ENCODE peak calls at places on chromosome 7, in seven cellular contexts. G, C, B, L, I, N and K are unnamed samples.

GRCh38 chr7:1500064-1500807 is 4.0 kb downstream of the INTS1 start:
- DNase-seq in G (no peak), C (no peak), B (no peak), L (no peak), I (no peak), N (no peak), K (no peak)

GRCh38 chr7:99679400-99680191 is at the start of gene CYP3A5:
- DNase-seq in G (no peak), C (no peak), B (peak; percentile 65), L (no peak), I (no peak), N (peak; percentile 14), K (no peak)

GRCh38 chr7:50359995-50360925 is 55.7 kb downstream of the IKZF1 start:
- DNase-seq in G (no peak), C (no peak), B (no peak), L (no peak), I (no peak), N (no peak), K (no peak)

GRCh38 chr7:97733276-97734206 is 1.7 kb downstream of the TAC1 start:
- DNase-seq in G (no peak), C (peak; percentile 75), B (no peak), L (no peak), I (no peak), N (no peak), K (no peak)

GRCh38 chr7:128915271-128915819 is 4.8 kb upstream of the KCP start:
- DNase-seq in G (no peak), C (peak; percentile 49), B (no peak), L (no peak), I (no peak), N (no peak), K (no peak)

GRCh38 chr7:145957160-145957890 is 159.3 kb upstream of the CNTNAP2 start:
- DNase-seq in G (peak; percentile 2), C (no peak), B (no peak), L (no peak), I (no peak), N (no peak), K (peak; percentile 88)

GRCh38 chr7:112874909-112875308 is 84.7 kb upstream of the TMEM168 start:
- DNase-seq in G (no peak), C (no peak), B (no peak), L (no peak), I (no peak), N (no peak), K (no peak)

GRCh38 chr7:10022957-10023356 is 950.7 kb upstream of the PHF14 start:
- DNase-seq in G (peak; percentile 1), C (peak; percentile 72), B (no peak), L (no peak), I (no peak), N (no peak), K (no peak)

GRCh38 chr7:132077986-132078385 is 498.3 kb downstream of the PLXNA4 start:
- DNase-seq in G (peak; percentile 69), C (no peak), B (peak; percentile 78), L (no peak), I (no peak), N (no peak), K (no peak)

GRCh38 chr7:156665101-156665500 is 24.5 kb downstream of the RNF32 start:
- DNase-seq in G (peak; percentile 55), C (peak; percentile 82), B (no peak), L (no peak), I (no peak), N (no peak), K (no peak)

GRCh38 chr7:11716185-11716584 is 115.8 kb downstream of the THSD7A start:
- DNase-seq in G (peak; percentile 97), C (no peak), B (peak; percentile 41), L (no peak), I (no peak), N (no peak), K (no peak)

GRCh38 chr7:24936121-24936824 is 43.7 kb downstream of the OSBPL3 start:
- DNase-seq in G (no peak), C (no peak), B (peak; percentile 59), L (peak; percentile 60), I (no peak), N (no peak), K (no peak)

GRCh38 chr7:37390149-37390548 is 58.5 kb downstream of the ELMO1 start:
- DNase-seq in G (no peak), C (peak; percentile 57), B (no peak), L (no peak), I (no peak), N (no peak), K (no peak)

GRCh38 chr7:40870108-40870507 is 735.3 kb downstream of the SUGCT start:
- DNase-seq in G (no peak), C (peak; percentile 21), B (peak; percentile 27), L (no peak), I (no peak), N (no peak), K (no peak)

GRCh38 chr7:28036748-28037147 is 143.8 kb downstream of the JAZF1 start:
- DNase-seq in G (no peak), C (no peak), B (peak; percentile 30), L (no peak), I (no peak), N (no peak), K (no peak)

GRCh38 chr7:153886506-153887391 is 165.4 kb upstream of the DPP6 start:
- DNase-seq in G (no peak), C (no peak), B (no peak), L (no peak), I (no peak), N (no peak), K (no peak)
- H3K4me3 ChIP-seq in G (no peak overlapping the region), C (no peak overlapping the region), B (no peak overlapping the region), L (no peak overlapping the region), I (no peak overlapping the region), N (peak overlapping the region; percentile 51), K (no peak overlapping the region)

GRCh38 chr7:107480932-107481331 is 11.1 kb downstream of the GPR22 start:
- DNase-seq in G (no peak), C (no peak), B (no peak), L (no peak), I (no peak), N (no peak), K (no peak)
- H3K4me3 ChIP-seq in G (no peak overlapping the region), C (no peak overlapping the region), B (no peak overlapping the region), L (no peak overlapping the region), I (no peak overlapping the region), N (no peak overlapping the region), K (no peak overlapping the region)

DNA sequence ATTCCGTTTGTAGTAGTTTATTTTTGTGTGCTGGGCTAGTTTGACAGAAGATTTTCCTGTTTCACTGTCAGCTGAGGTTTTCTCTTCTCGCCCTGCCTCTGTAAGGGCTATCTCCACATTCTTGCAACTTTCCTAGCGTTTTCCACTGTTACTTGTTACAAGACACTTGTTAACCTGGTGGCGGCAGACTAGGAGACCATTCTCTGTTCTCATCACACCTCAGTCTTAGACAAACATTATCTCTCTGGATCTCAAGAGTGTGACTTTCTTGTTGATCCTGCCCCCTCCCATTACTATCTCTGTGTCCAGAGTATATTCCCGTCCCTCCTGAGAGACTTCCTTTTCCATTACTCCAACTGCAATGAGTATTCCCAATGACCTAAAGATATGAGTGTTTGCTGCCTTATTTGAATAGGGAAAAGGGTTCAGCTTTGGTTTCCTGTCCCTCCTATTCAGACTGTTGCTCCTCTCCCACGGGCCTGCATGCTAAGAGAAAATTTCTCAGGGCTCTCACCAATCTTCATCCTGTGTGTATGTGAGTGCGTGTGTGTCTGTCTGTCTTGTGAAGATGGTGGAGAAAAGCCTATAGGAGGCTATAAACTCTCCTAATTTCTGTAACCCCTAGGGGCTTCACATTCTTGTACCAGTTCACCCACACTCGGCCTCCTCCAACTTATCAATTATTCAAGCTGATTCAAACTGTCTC is 722.4 kb upstream of the POT1 start:
- DNase-seq in G (no peak), C (peak; percentile 42), B (no peak), L (peak; percentile 51), I (no peak), N (no peak), K (no peak)
- H3K4me3 ChIP-seq in G (no peak overlapping the region), C (no peak overlapping the region), B (no peak overlapping the region), L (no peak overlapping the region), I (no peak overlapping the region), N (no peak overlapping the region), K (no peak overlapping the region)

GRCh38 chr7:151088856-151089699 is 2.8 kb downstream of the AGAP3 start:
- DNase-seq in G (peak; percentile 62), C (peak; percentile 61), B (peak; percentile 69), L (no peak), I (peak; percentile 70), N (peak; percentile 72), K (no peak)
- H3K4me3 ChIP-seq in G (peak overlapping the region; percentile 79), C (peak overlapping the region; percentile 88), B (peak overlapping the region; percentile 77), L (no peak overlapping the region), I (peak overlapping the region; percentile 15), N (peak overlapping the region; percentile 86), K (no peak overlapping the region)

DNA sequence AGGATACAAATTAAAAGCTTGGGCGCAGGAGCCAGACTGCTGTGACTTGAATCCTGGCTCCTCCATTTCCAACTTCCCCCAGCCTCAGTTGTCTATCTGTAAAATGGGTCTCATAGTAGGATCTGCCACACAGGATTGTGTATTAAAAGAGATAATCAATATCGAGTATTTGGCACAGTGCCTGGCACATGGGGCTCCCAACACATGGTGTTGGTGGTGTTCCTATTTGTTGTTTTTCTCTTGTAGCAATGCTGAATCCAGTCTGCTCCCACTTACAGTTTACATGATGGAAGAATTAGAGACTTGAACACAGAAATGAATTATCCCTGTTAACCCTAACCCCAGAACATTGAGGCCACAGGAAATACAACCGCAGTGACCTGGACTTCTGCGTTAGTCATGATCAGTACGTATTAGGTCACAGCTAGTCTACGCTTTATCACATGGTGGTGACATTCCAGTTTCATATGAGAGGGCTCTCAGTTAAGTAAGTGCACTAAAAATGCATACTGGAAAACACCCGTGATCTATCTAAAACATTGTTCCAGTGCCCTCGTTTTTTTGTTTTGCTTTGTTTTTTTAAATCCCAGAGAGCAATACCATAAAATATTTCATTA is 169.5 kb upstream of the KLF14 start:
- DNase-seq in G (peak; percentile 96), C (no peak), B (peak; percentile 96), L (peak; percentile 72), I (no peak), N (no peak), K (no peak)
- H3K4me3 ChIP-seq in G (no peak overlapping the region), C (no peak overlapping the region), B (peak overlapping the region; percentile 3), L (no peak overlapping the region), I (no peak overlapping the region), N (peak overlapping the region; percentile 23), K (no peak overlapping the region)